ENCODE peak calls at places on chromosomes 16 and 17, in ten cellular contexts. F is breast epithelium; Z is CD8-positive, alpha-beta T cell; L is fibroblast of lung; N is prostate gland; K is CD4-positive, alpha-beta memory T cell; C is pancreas; T is heart right ventricle; G is small intestine; D is CD8-positive, alpha-beta memory T cell. O is an unnamed sample.

GRCh38 chr17:77825621-77826020 is 132.9 kb upstream of the TNRC6C start:
- DNase-seq in F (no peak), Z (no peak), L (no peak), N (no peak), K (no peak), C (no peak), T (no peak), G (no peak), D (no peak), O (no peak)

GRCh38 chr16:83925957-83926725 is 26.9 kb upstream of the OSGIN1 start:
- DNase-seq in F (no peak), Z (no peak), L (no peak), N (no peak), K (no peak), C (no peak), T (no peak), G (no peak), D (no peak), O (no peak)

GRCh38 chr17:34993031-34993430 is 12.7 kb downstream of the LIG3 start:
- DNase-seq in F (no peak), Z (no peak), L (no peak), N (no peak), K (no peak), C (no peak), T (no peak), G (no peak), D (no peak), O (no peak)

GRCh38 chr17:48893646-48894508 is 1.3 kb downstream of the ATP5MC1 start:
- DNase-seq in F (no peak), Z (no peak), L (no peak), N (no peak), K (no peak), C (no peak), T (no peak), G (peak), D (no peak), O (no peak)

GRCh38 chr16:12737563-12737962 is 66.1 kb downstream of the CPPED1 start:
- DNase-seq in F (no peak), Z (no peak), L (no peak), N (no peak), K (no peak), C (no peak), T (no peak), G (no peak), D (no peak), O (no peak)

GRCh38 chr16:84582958-84583516 is 34.8 kb downstream of the COTL1 start:
- DNase-seq in F (no peak), Z (no peak), L (peak), N (no peak), K (no peak), C (peak), T (no peak), G (no peak), D (peak), O (no peak)

GRCh38 chr17:60161598-60162330 is 12.0 kb downstream of the CA4 start:
- DNase-seq in F (no peak), Z (no peak), L (no peak), N (no peak), K (no peak), C (peak), T (no peak), G (no peak), D (no peak), O (no peak)

GRCh38 chr17:43556292-43556691 is 10.2 kb upstream of the ETV4 start:
- DNase-seq in F (no peak), Z (no peak), L (no peak), N (no peak), K (no peak), C (no peak), T (no peak), G (peak), D (no peak), O (no peak)

GRCh38 chr17:60900688-60901087 is 223.0 kb downstream of the BCAS3 start:
- DNase-seq in F (no peak), Z (no peak), L (no peak), N (no peak), K (no peak), C (no peak), T (no peak), G (no peak), D (no peak), O (no peak)

GRCh38 chr17:517181-517580 is 164.6 kb upstream of the RPH3AL start:
- DNase-seq in F (no peak), Z (no peak), L (no peak), N (no peak), K (no peak), C (no peak), T (no peak), G (no peak), D (no peak), O (no peak)
- H3K27ac ChIP-seq in F (no peak), Z (no peak), L (no peak), N (no peak), K (no peak), C (no peak), T (no peak), G (no peak), D (no peak), O (no peak)

GRCh38 chr17:19703106-19703775 is 13.1 kb downstream of the SLC47A2 start:
- DNase-seq in F (no peak), Z (no peak), L (no peak), N (no peak), K (no peak), C (no peak), T (no peak), G (no peak), D (no peak), O (no peak)

GRCh38 chr17:19702231-19702641 is 14.1 kb downstream of the SLC47A2 start:
- DNase-seq in F (no peak), Z (no peak), L (no peak), N (no peak), K (no peak), C (no peak), T (no peak), G (no peak), D (no peak), O (no peak)

GRCh38 chr17:19705201-19705600 is 11.2 kb downstream of the SLC47A2 start:
- DNase-seq in F (no peak), Z (no peak), L (no peak), N (no peak), K (no peak), C (no peak), T (no peak), G (no peak), D (no peak), O (no peak)

GRCh38 chr17:19705771-19706770 is 10.3 kb downstream of the SLC47A2 start:
- DNase-seq in F (no peak), Z (no peak), L (no peak), N (no peak), K (no peak), C (no peak), T (no peak), G (no peak), D (no peak), O (no peak)

GRCh38 chr17:19703776-19704371 is 12.5 kb downstream of the SLC47A2 start:
- DNase-seq in F (no peak), Z (no peak), L (no peak), N (no peak), K (no peak), C (no peak), T (no peak), G (no peak), D (no peak), O (no peak)
- H3K27ac ChIP-seq in F (peak), Z (no peak), L (no peak), N (no peak), K (no peak), C (no peak), T (peak), G (no peak), D (no peak), O (no peak)

GRCh38 chr16:48383204-48383876 is 1.9 kb downstream of the SIAH1 start:
- DNase-seq in F (no peak), Z (no peak), L (no peak), N (no peak), K (no peak), C (no peak), T (no peak), G (peak), D (no peak), O (no peak)
- H3K27ac ChIP-seq in F (peak), Z (no peak), L (peak), N (peak), K (no peak), C (peak), T (peak), G (peak), D (peak), O (peak)

DNA sequence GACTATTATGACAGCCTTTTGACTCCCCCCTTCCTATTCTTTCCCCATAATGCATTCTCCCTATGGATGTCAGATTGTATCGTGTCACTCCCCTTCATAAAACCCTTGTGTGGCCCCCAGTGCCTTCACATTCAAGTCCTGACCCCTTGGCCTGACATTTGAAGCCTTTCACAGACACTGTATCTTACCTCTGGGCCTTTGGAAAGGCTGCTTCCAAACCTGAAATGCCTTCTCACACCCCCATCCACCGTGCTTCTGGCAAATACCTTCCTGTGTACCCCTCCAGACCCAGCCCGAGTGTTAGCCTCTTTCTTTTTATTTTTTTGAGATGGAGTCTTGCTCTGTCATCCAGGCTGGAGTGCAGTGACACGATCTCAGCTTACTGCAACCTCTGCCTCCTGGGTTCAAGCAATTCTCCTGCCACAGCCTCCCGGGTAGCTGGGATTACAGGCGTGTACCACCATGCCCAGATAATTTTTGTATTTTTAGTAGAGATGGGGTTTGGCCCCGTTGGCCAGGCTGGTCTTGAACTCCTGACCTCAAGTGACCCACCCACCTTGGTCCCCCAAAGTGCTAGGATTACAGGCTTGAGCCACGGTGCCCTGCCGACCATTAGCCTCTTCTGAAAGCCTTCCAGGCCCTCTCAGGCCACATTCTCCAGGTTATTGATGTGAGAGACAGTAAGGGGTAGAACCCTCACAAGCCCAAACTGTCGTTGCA is 2.1 kb downstream of the ARMC5 start:
- DNase-seq in F (no peak), Z (no peak), L (no peak), N (no peak), K (no peak), C (no peak), T (no peak), G (no peak), D (no peak), O (no peak)
- H3K27ac ChIP-seq in F (no peak), Z (no peak), L (no peak), N (no peak), K (no peak), C (no peak), T (no peak), G (no peak), D (no peak), O (peak)

GRCh38 chr17:82967268-82968032 is 112.0 kb upstream of the METRNL start:
- DNase-seq in F (no peak), Z (no peak), L (no peak), N (no peak), K (no peak), C (no peak), T (no peak), G (no peak), D (no peak), O (no peak)
- H3K27ac ChIP-seq in F (no peak), Z (no peak), L (no peak), N (no peak), K (no peak), C (no peak), T (no peak), G (no peak), D (no peak), O (no peak)

GRCh38 chr17:68580236-68580903 is 20.8 kb downstream of the FAM20A start:
- DNase-seq in F (no peak), Z (no peak), L (peak), N (no peak), K (no peak), C (peak), T (no peak), G (no peak), D (no peak), O (no peak)
- H3K27ac ChIP-seq in F (peak), Z (no peak), L (peak), N (no peak), K (no peak), C (no peak), T (peak), G (peak), D (no peak), O (no peak)

DNA sequence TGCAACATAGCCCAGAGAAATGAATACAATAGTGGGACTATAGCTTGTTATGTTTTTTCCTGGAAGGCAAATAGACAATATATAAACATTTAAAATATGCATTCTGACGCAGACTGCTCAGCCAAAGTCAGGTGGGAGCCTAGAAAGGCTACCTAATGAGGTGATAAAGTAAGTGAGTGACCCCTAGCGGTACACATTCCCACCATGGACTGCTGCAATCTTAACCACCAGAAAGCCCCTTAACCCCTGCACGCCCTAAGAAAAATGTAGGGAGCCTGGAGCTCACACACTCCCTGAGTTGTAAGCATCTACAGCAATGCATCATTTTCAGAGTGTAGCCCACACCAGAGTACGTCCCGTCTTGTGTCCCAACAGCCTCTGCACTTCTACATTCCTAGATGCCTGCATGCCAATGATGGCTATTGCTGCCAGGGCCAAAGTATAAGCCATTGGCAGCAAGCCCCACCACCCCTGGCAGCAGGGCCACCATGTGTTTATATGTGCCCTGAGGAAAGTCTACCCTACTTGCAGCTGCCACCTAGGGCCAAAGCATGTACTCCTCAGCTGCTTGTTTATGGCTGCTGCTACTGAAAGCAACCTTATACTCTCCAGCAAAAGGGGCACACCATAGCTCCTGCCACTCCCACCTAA is 127.6 kb downstream of the KIF2B start:
- DNase-seq in F (no peak), Z (no peak), L (no peak), N (no peak), K (no peak), C (no peak), T (no peak), G (no peak), D (no peak), O (no peak)
- H3K27ac ChIP-seq in F (no peak), Z (no peak), L (no peak), N (no peak), K (no peak), C (no peak), T (no peak), G (no peak), D (no peak), O (peak)